ENCODE peak calls at places on chromosomes 5 and 9, in four cellular contexts. S is K562, O is HepG2, T is GM12878. X is an unnamed sample.

GRCh38 chr9:99118782-99119466 is 14.0 kb downstream of the TGFBR1 start:
- DNase-seq in S (no peak), O (no peak), T (peak; percentile 76), X (no peak)

GRCh38 chr5:136023935-136024645 is 4.7 kb upstream of the TGFBI start:
- DNase-seq in S (no peak), O (no peak), T (no peak), X (no peak)

GRCh38 chr5:544675-545330 is 20.6 kb upstream of the SLC9A3 start:
- DNase-seq in S (no peak), O (no peak), T (no peak), X (peak; percentile 32)

GRCh38 chr5:167587768-167588167 is 703.7 kb upstream of the WWC1 start:
- DNase-seq in S (no peak), O (peak; percentile 11), T (no peak), X (peak; percentile 56)

GRCh38 chr5:80591352-80591751 is 21.3 kb upstream of the ANKRD34B start:
- DNase-seq in S (no peak), O (no peak), T (no peak), X (no peak)

GRCh38 chr5:155087036-155087435 is 73.5 kb downstream of the KIF4B start:
- DNase-seq in S (no peak), O (no peak), T (no peak), X (no peak)

GRCh38 chr5:68033029-68033428 is 182.5 kb upstream of the PIK3R1 start:
- DNase-seq in S (no peak), O (no peak), T (no peak), X (no peak)

GRCh38 chr5:91499943-91500531 is 116.9 kb upstream of the ARRDC3 start:
- DNase-seq in S (peak; percentile 41), O (peak; percentile 30), T (no peak), X (peak; percentile 54)

GRCh38 chr9:89400398-89401116 is 82.3 kb downstream of the SECISBP2 start:
- DNase-seq in S (no peak), O (no peak), T (no peak), X (no peak)

GRCh38 chr5:128905225-128906110 is 59.8 kb upstream of the SLC27A6 start:
- DNase-seq in S (peak; percentile 53), O (peak; percentile 34), T (no peak), X (peak; percentile 63)

GRCh38 chr5:119397518-119398380 is 41.9 kb downstream of the TNFAIP8 start:
- DNase-seq in S (no peak), O (no peak), T (peak; percentile 81), X (peak; percentile 8)

GRCh38 chr5:119402081-119402480 is 46.3 kb downstream of the TNFAIP8 start:
- DNase-seq in S (no peak), O (no peak), T (no peak), X (no peak)

GRCh38 chr5:119396265-119396664 is 40.4 kb downstream of the TNFAIP8 start:
- DNase-seq in S (no peak), O (no peak), T (no peak), X (no peak)

GRCh38 chr5:119400248-119400647 is 44.4 kb downstream of the TNFAIP8 start:
- DNase-seq in S (no peak), O (no peak), T (no peak), X (peak; percentile 19)

DNA sequence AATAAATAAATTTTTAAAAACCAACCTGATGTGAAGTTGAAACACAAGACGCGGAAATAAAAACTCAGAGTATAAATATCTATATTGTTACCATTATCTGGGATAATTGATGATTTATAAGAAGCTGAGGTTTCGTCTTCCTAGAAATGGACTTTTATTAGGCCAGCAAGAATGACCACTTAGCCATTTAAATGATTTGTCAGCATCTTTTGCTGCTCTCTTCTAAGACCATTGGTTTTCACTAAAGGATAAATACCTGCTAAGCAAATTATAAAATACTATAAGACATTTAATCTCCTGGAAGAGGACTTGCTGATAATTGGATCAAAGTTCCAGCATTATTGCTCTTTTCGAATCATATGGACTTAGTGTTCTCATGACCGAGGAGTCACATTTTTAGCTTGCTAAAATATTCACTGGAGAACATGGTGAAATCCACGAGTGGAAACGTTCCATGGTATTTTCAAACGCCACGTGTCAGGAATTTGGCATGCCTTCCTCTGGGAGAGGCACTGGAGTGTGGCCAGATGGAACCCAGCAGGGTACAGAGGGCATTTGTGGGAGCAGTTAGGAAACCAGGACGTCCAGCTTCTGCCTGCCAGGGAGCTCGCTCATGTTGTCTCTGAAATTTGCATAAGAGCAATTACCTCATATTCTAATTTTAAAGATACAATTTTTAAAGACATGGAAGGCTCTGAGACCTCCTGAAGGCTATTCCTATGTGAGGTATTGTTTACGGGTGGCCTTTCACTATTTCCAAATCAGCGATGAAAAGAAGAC is 43.1 kb downstream of the TNFAIP8 start:
- DNase-seq in S (no peak), O (peak; percentile 9), T (no peak), X (peak; percentile 9)
- TF ChIP-seq REST in S (no peak), O (no peak), T (no peak), X (no peak)

GRCh38 chr9:105103776-105104175 is 140.7 kb upstream of the SLC44A1 start:
- DNase-seq in S (no peak), O (no peak), T (no peak), X (no peak)
- TF ChIP-seq HDAC2 in S (no peak), O (no peak), T (no peak), X (no peak)

GRCh38 chr9:4588721-4589120 is 73.4 kb upstream of the PLPP6 start:
- DNase-seq in S (no peak), O (no peak), T (no peak), X (no peak)

GRCh38 chr9:4584636-4585035 is 77.5 kb upstream of the PLPP6 start:
- DNase-seq in S (no peak), O (no peak), T (no peak), X (no peak)

GRCh38 chr9:4583001-4583400 is 79.1 kb upstream of the PLPP6 start:
- DNase-seq in S (no peak), O (no peak), T (no peak), X (no peak)

GRCh38 chr9:4581861-4582565 is 80.1 kb upstream of the PLPP6 start:
- DNase-seq in S (no peak), O (no peak), T (no peak), X (no peak)

DNA sequence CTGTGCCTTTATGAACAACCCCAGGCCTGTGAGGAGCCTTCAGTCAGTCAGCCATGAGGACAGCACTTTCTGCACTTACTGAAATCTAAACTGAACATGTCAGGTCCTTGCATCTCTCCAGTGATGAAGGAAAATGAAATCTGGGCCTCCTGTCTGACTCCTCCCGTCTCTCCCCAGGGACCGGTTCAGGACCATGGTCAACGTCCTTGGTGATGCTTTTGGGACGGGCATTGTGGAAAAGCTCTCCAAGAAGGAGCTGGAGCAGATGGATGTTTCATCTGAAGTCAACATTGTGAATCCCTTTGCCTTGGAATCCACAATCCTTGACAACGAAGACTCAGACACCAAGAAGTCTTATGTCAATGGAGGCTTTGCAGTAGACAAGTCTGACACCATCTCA is 77.0 kb upstream of the PLPP6 start:
- DNase-seq in S (no peak), O (no peak), T (no peak), X (no peak)
- TF ChIP-seq REST in S (no peak), O (peak; percentile 42), T (peak; percentile 49), X (peak; percentile 54)

GRCh38 chr5:43401827-43402226 is 10.4 kb downstream of the CCL28 start:
- DNase-seq in S (peak; percentile 45), O (peak; percentile 72), T (no peak), X (peak; percentile 57)
- TF ChIP-seq HDAC2 in S (no peak), O (peak; percentile 27), T (no peak), X (no peak)

GRCh38 chr9:117334101-117334500 is 80.8 kb downstream of the ASTN2 start:
- DNase-seq in S (no peak), O (no peak), T (no peak), X (no peak)
- TF ChIP-seq REST in S (no peak), O (peak; percentile 46), T (peak; percentile 75), X (peak; percentile 54)

GRCh38 chr5:95959964-95960801 is 1.5 kb downstream of the ELL2 start:
- DNase-seq in S (no peak), O (no peak), T (no peak), X (peak; percentile 15)
- TF ChIP-seq HDAC2 in S (no peak), O (no peak), T (no peak), X (no peak)

GRCh38 chr5:174310243-174310642 is 264.7 kb downstream of the NSG2 start:
- DNase-seq in S (no peak), O (no peak), T (no peak), X (no peak)

GRCh38 chr5:174312270-174312617 is 266.7 kb downstream of the NSG2 start:
- DNase-seq in S (no peak), O (no peak), T (no peak), X (no peak)

GRCh38 chr5:174311121-174311520 is 265.6 kb downstream of the NSG2 start:
- DNase-seq in S (no peak), O (no peak), T (no peak), X (no peak)

GRCh38 chr5:174312641-174313040 is 267.1 kb downstream of the NSG2 start:
- DNase-seq in S (no peak), O (no peak), T (no peak), X (no peak)

DNA sequence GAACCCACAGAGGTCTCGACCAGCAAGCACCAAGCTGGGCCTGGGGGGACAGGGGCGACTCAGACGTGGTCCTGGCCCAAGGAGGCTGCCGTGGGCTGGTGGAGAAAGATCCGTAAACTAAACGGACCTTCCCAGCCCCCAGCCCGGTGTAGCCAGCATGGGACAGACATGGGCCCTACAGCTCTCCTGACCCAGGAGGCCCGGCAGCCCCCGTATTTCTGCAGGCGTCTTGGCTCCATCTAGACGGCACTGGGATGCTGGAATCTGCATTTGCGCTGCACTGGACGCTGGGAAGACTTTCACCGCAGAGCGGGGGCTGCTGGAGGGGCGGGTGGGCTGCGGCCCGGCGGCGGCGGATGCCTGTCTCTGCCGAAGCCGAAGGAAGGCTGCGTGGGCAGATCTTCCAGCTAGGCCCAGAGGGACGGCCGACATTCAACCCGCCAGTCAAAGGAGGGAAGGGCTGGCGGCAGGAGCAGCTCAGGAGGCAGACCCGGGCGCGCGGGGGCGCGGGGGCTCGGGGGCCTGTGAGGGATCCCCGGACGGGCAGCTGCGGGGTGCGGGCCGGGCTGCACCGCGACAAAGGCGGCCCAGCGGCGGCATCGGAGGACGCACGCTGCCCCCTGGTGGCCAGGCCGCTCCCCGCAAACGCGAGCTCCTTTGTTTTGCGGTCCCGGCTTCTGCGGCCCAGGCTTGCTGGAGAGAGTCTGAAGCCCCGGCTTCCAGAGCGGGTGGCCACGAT is 266.2 kb downstream of the NSG2 start:
- DNase-seq in S (peak; percentile 83), O (peak; percentile 10), T (no peak), X (peak; percentile 54)
- TF ChIP-seq REST in S (no peak), O (no peak), T (no peak), X (no peak)

GRCh38 chr5:179889885-179890284 is 17.8 kb downstream of the TBC1D9B start:
- DNase-seq in S (no peak), O (no peak), T (no peak), X (no peak)
- TF ChIP-seq HDAC2 in S (no peak), O (no peak), T (no peak), X (no peak)

GRCh38 chr5:159209438-159210305 is at the start of gene RNF145:
- DNase-seq in S (peak; percentile 93), O (peak; percentile 58), T (peak; percentile 62), X (peak; percentile 86)
- TF ChIP-seq REST in S (peak; percentile 49), O (no peak), T (no peak), X (no peak)

DNA sequence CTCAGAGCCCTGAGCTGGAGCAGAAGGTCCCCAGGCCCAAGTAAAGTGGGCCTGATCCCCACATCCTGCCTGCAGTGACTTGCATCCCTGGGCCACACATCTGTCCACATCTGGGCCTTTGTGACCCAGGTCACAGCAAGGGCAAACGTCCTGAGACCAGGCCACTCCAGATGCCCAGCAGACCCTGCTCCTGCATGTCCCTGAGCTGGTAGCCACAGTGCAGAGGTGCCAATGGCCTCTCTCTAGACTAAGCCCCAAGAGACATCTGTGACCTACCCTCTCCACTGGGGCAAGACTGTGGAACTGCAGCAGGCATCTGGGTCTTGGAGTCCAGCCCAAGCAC is 2.5 kb downstream of the FLT4 start:
- DNase-seq in S (peak; percentile 2), O (no peak), T (no peak), X (no peak)
- TF ChIP-seq HDAC2 in S (no peak), O (no peak), T (no peak), X (no peak)